ENCODE peak calls at places on chromosomes 11 and 22, in nine cellular contexts. R is EH; K is cardiac muscle cell; J is lung; M is substantia nigra; O is stimulated activated CD4-positive, alpha-beta T cell treated with anti-CD3 and anti-CD28 coated beads, Interleukin-2, amount 100 ng/mL, for 48 hours; H is GM23338; D is posterior vena cava; E is A549. X is an unnamed sample.

GRCh38 chr11:62600367-62601113 is 1.1 kb downstream of the MTA2 start:
- DNase-seq in R (no peak), J (no peak), E (no peak), O (no peak), K (no peak), D (no peak), M (no peak), H (peak), X (no peak)

GRCh38 chr22:32996276-32996675 is 61.9 kb downstream of the SYN3 start:
- DNase-seq in K (no peak), M (no peak), D (no peak), H (no peak), J (no peak), E (no peak), O (no peak), R (no peak), X (no peak)

GRCh38 chr22:43723816-43724215 is 88.3 kb downstream of the EFCAB6 start:
- DNase-seq in R (peak), J (no peak), E (no peak), M (no peak), O (no peak), H (no peak), D (no peak), K (peak), X (no peak)

GRCh38 chr22:41904450-41905410 is 10.1 kb downstream of the SHISA8 start:
- DNase-seq in K (no peak), H (no peak), D (no peak), M (no peak), O (no peak), R (no peak), J (no peak), E (no peak), X (no peak)

GRCh38 chr22:21961886-21962654 is 9.4 kb upstream of the PPM1F start:
- DNase-seq in M (no peak), H (no peak), E (peak), K (peak), R (peak), J (no peak), D (no peak), O (no peak), X (peak)

GRCh38 chr11:73273246-73273890 is 1.2 kb downstream of the P2RY6 start:
- DNase-seq in J (no peak), O (no peak), E (no peak), H (no peak), M (no peak), R (no peak), K (no peak), D (peak), X (no peak)

GRCh38 chr22:40603088-40603605 is 33.4 kb downstream of the MRTFA start:
- DNase-seq in D (no peak), R (peak), J (no peak), K (peak), H (no peak), O (no peak), M (no peak), E (peak), X (no peak)

GRCh38 chr11:57049749-57050148 is 61.0 kb downstream of the OR5AK2 start:
- DNase-seq in H (peak), O (no peak), J (no peak), E (no peak), K (no peak), M (no peak), R (no peak), D (no peak), X (no peak)

GRCh38 chr11:56045538-56045937 is 18.1 kb downstream of the OR5AS1 start:
- DNase-seq in M (no peak), J (no peak), R (no peak), O (no peak), K (no peak), D (no peak), H (no peak), E (no peak), X (no peak)

GRCh38 chr11:75583710-75584658 is 21.9 kb downstream of the SERPINH1 start:
- DNase-seq in H (peak), J (peak), E (no peak), R (peak), D (peak), K (peak), M (peak), O (no peak), X (no peak)

GRCh38 chr11:62337682-62338181 is 484 bp downstream of the ASRGL1 start:
- DNase-seq in K (peak), E (peak), H (peak), J (no peak), D (peak), O (peak), M (peak), R (peak), X (peak)

GRCh38 chr22:23893446-23893956 is 682 bp upstream of the MIF start:
- DNase-seq in D (peak), K (no peak), H (no peak), R (no peak), O (no peak), M (no peak), J (no peak), E (no peak), X (no peak)

GRCh38 chr11:121722431-121723256 is 269.9 kb upstream of the SORL1-AS1 start:
- DNase-seq in K (peak), O (no peak), J (peak), H (peak), R (peak), M (peak), D (peak), E (no peak), X (peak)

GRCh38 chr11:122115520-122116343 is at the start of gene BLID:
- DNase-seq in K (peak), D (no peak), E (peak), R (peak), J (peak), M (no peak), H (peak), O (no peak), X (peak)

GRCh38 chr11:18230859-18231258 is 5.7 kb downstream of the SAA4 start:
- DNase-seq in M (no peak), J (no peak), D (no peak), R (no peak), H (no peak), E (no peak), K (no peak), O (no peak), X (no peak)

GRCh38 chr11:31940396-31941037 is 129.4 kb upstream of the PAX6 start:
- DNase-seq in J (no peak), D (no peak), K (peak), O (no peak), H (no peak), M (no peak), E (no peak), R (peak), X (no peak)

GRCh38 chr11:10354389-10354788 is 49.5 kb downstream of the ADM start:
- DNase-seq in K (no peak), O (no peak), M (no peak), E (no peak), J (no peak), H (no peak), D (no peak), R (no peak), X (no peak)

GRCh38 chr11:131638889-131639288 is 268.5 kb downstream of the NTM start:
- DNase-seq in O (no peak), J (no peak), M (no peak), D (no peak), E (no peak), K (no peak), R (no peak), H (no peak), X (no peak)

GRCh38 chr22:29004647-29005371 is 56.8 kb downstream of the C22orf31 start:
- DNase-seq in E (no peak), M (peak), D (no peak), O (no peak), K (no peak), R (no peak), H (peak), J (peak), X (peak)

X was measured in Calu3.